ENCODE peak calls at places on chromosomes 5 and 9, in nine cellular contexts. G is breast epithelium; K is left ventricle myocardium inferior; C is ovary; Y is fibroblast of lung; H is neural progenitor cell; P is CD8-positive, alpha-beta T cell; A is RWPE2; F is psoas muscle. T is an unnamed sample. For H3K4me1, the result is how much of the 10 kb centered on the place peaks cover.

GRCh38 chr9:70413427-70413797 is 1.0 kb downstream of the KLF9 start:
- DNase-seq in G (no peak), C (no peak), F (no peak), A (peak), P (peak), K (peak), Y (no peak), H (peak), T (no peak)

GRCh38 chr5:57698785-57699184 is 216.2 kb upstream of the ACTBL2 start:
- DNase-seq in Y (peak), P (no peak), A (no peak), C (no peak), F (no peak), G (no peak), K (no peak), H (peak), T (no peak)

GRCh38 chr9:134476942-134477335 is 150.7 kb downstream of the RXRA start:
- DNase-seq in G (no peak), A (no peak), H (no peak), K (no peak), P (no peak), C (peak), F (peak), Y (no peak), T (no peak)

GRCh38 chr9:126569036-126569435 is 44.7 kb upstream of the LMX1B start:
- DNase-seq in K (no peak), C (no peak), A (no peak), Y (peak), H (no peak), G (no peak), F (no peak), P (no peak), T (no peak)

GRCh38 chr9:69085523-69086283 is 50.2 kb downstream of the FXN start:
- DNase-seq in Y (peak), K (no peak), F (no peak), P (no peak), G (no peak), A (no peak), C (no peak), H (no peak), T (peak)

GRCh38 chr5:57202811-57203210 is 29.0 kb downstream of the GPBP1 start:
- DNase-seq in C (no peak), K (no peak), A (no peak), P (no peak), Y (no peak), G (no peak), F (no peak), H (no peak), T (no peak)

GRCh38 chr9:37364751-37365360 is 57.6 kb upstream of the GRHPR start:
- DNase-seq in P (peak), C (no peak), H (no peak), G (no peak), F (no peak), K (no peak), Y (no peak), A (no peak), T (no peak)

GRCh38 chr5:140107312-140108092 is 6.4 kb upstream of the PURA start:
- DNase-seq in P (peak), K (peak), H (peak), G (peak), Y (peak), F (peak), A (peak), C (peak), T (peak)

GRCh38 chr9:35763181-35763580 is 9.1 kb upstream of the MSMP start:
- DNase-seq in F (no peak), H (no peak), P (no peak), A (no peak), G (no peak), Y (no peak), K (no peak), C (no peak), T (no peak)

GRCh38 chr9:91898451-91899433 is 51.3 kb downstream of the ROR2 start:
- DNase-seq in Y (no peak), A (no peak), P (no peak), K (no peak), C (no peak), F (no peak), G (no peak), H (peak), T (peak)

GRCh38 chr9:22210262-22210661 is 201.2 kb upstream of the CDKN2B start:
- DNase-seq in H (no peak), Y (peak), G (no peak), K (no peak), F (no peak), C (no peak), P (no peak), A (no peak), T (no peak)

GRCh38 chr5:1516615-1517601 is 6.9 kb downstream of the LPCAT1 start:
- DNase-seq in Y (peak), H (no peak), P (peak), A (peak), G (peak), F (peak), K (peak), C (peak), T (no peak)

GRCh38 chr5:133878236-133878555 is 90.2 kb downstream of the C5orf15 start:
- DNase-seq in G (no peak), C (no peak), A (no peak), K (no peak), Y (no peak), H (no peak), P (no peak), F (no peak), T (no peak)

GRCh38 chr5:144189800-144190429 is 19.2 kb downstream of the KCTD16 start:
- DNase-seq in P (peak), G (no peak), F (no peak), Y (peak), C (no peak), H (no peak), K (no peak), A (peak), T (peak)

GRCh38 chr9:121656941-121657340 is 5.5 kb downstream of the DAB2IP start:
- DNase-seq in F (peak), H (no peak), K (no peak), A (no peak), Y (no peak), C (no peak), P (no peak), G (no peak), T (no peak)

GRCh38 chr9:84919498-84919897 is 250.0 kb downstream of the NTRK2 start:
- DNase-seq in K (no peak), A (no peak), Y (no peak), H (no peak), F (no peak), P (no peak), G (no peak), C (no peak), T (no peak)

GRCh38 chr9:1460143-1460769 is 410.1 kb downstream of the DMRT2 start:
- DNase-seq in Y (no peak), P (no peak), G (no peak), K (no peak), H (no peak), A (no peak), C (no peak), F (no peak), T (peak)

GRCh38 chr5:30690931-30691330 is 502.6 kb upstream of the CDH6 start:
- DNase-seq in K (no peak), A (no peak), G (no peak), H (no peak), Y (no peak), C (no peak), P (no peak), F (no peak), T (no peak)

GRCh38 chr5:621341-621761 is 9.2 kb downstream of the CEP72 start:
- DNase-seq in P (no peak), K (no peak), Y (no peak), F (no peak), H (no peak), C (no peak), G (peak), A (no peak), T (no peak)

GRCh38 chr5:151138114-151138513 is 19.5 kb downstream of the ANXA6 start:
- DNase-seq in K (no peak), G (no peak), P (no peak), H (no peak), Y (no peak), A (no peak), C (no peak), F (no peak), T (no peak)
- H3K4me1 ChIP-seq in K (under half), G (under half), P (half or more), H (under half), Y (under half), A (under half), C (under half), F (under half), T (under half)

GRCh38 chr9:98040212-98040611 is 16.3 kb upstream of the NANS start:
- DNase-seq in A (no peak), K (no peak), H (no peak), C (no peak), P (no peak), G (no peak), Y (no peak), F (no peak), T (no peak)
- H3K4me1 ChIP-seq in A (under half), K (under half), H (under half), C (under half), P (under half), G (under half), Y (under half), F (under half), T (under half)

GRCh38 chr9:116691607-116692006 is 4.5 kb downstream of the TRIM32 start:
- DNase-seq in K (no peak), H (no peak), F (no peak), C (no peak), A (no peak), Y (no peak), P (no peak), G (no peak), T (no peak)
- H3K4me1 ChIP-seq in K (half or more), H (under half), F (half or more), C (under half), A (under half), Y (under half), P (under half), G (under half), T (under half)

GRCh38 chr9:10858817-10859216 is 246.0 kb upstream of the PTPRD start:
- DNase-seq in P (no peak), C (no peak), G (no peak), A (no peak), H (no peak), K (no peak), Y (no peak), F (no peak), T (no peak)

GRCh38 chr9:10855847-10856246 is 243.0 kb upstream of the PTPRD start:
- DNase-seq in C (no peak), K (no peak), F (no peak), A (no peak), G (no peak), P (no peak), H (peak), Y (no peak), T (peak)
- H3K4me1 ChIP-seq in C (under half), K (under half), F (under half), A (under half), G (under half), P (under half), H (under half), Y (under half), T (under half)

GRCh38 chr9:124263158-124263557 is 5.4 kb downstream of the NEK6 start:
- DNase-seq in G (no peak), K (no peak), P (no peak), C (no peak), H (no peak), A (no peak), F (no peak), Y (no peak), T (no peak)
- H3K4me1 ChIP-seq in G (under half), K (half or more), P (under half), C (under half), H (under half), A (half or more), F (under half), Y (under half), T (under half)

DNA sequence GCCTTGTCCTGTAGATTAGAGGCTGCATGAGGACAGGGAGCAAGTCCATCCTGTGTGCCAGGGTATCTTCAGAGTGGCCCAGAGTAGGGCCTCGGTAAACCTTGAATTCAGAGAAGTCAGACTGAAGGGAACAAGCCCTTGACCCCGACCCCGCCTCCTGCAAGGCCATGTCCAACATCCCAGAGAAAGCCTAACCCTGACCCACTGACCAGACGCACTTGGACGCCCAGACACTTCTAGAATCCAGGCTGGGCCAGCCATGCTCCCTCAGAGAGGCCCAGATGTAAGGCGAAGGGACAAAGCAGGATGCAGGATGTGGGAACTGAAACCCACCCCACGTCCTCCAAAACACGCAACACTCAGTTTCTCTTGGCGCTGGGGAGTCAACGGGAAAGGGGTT is 13.2 kb downstream of the TNIP1 start:
- DNase-seq in A (no peak), Y (no peak), P (no peak), C (no peak), K (no peak), F (no peak), H (no peak), G (no peak), T (no peak)
- H3K4me1 ChIP-seq in A (under half), Y (under half), P (under half), C (under half), K (half or more), F (half or more), H (under half), G (under half), T (under half)

GRCh38 chr5:55437859-55438206 is 96.9 kb downstream of the PLPP1 start:
- DNase-seq in C (no peak), P (no peak), Y (no peak), F (no peak), H (no peak), G (no peak), A (no peak), K (no peak), T (no peak)
- H3K4me1 ChIP-seq in C (under half), P (under half), Y (under half), F (half or more), H (under half), G (under half), A (under half), K (half or more), T (under half)

DNA sequence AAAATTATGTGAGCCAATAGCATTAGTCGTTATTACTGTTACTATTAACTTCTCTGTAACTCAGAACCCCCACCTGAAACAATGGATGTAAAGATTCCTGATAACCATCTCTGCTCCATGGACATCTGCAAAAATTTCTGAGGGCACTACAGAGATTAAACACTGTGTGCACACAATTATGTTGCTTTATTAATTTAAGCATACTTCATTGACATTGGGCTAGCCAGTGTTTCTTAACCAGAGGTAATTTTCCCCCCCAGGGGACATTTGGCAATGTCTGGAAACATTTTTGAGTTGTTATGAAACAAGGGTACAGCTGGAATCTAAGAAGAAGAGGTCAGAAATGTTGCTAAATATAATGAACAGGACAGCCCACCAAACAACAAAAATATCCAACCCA is 19.3 kb downstream of the SLIT3 start:
- DNase-seq in K (no peak), C (no peak), A (no peak), F (no peak), P (no peak), G (no peak), Y (no peak), H (no peak), T (no peak)
- H3K4me1 ChIP-seq in K (under half), C (under half), A (under half), F (under half), P (under half), G (under half), Y (under half), H (under half), T (under half)

DNA sequence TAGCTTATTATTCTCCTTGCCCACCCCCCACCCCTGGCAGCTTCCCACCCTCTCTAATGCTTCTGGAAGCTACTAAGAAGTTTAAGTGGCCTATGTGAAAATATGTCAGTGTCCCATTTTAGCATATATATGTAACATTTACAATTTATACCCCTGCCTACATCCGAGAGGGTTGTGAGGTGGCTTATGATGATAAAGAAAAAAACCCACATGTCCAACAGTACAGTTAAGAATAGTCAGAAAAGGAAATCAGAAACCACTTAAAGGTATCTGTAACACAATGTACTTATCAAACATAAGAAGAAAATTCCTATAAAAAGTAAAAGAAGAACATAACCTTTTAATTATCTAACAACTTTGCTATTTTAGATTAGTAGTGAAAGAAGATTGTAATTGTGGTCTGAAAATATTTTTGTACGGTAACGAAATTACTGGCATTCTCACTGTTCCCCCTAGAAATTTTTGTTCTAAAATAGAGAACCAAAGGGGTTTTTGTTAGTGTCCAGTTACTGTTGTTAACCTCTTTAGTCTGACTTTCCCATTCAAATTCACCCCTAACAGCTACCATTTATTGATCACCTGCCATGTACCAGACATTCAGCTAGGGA is 62.2 kb downstream of the SLC44A1 start:
- DNase-seq in F (no peak), A (no peak), K (no peak), H (no peak), G (no peak), Y (no peak), P (no peak), C (no peak), T (no peak)
- H3K4me1 ChIP-seq in F (under half), A (under half), K (under half), H (under half), G (under half), Y (under half), P (under half), C (under half), T (under half)

GRCh38 chr9:113868501-113868900 is 7.6 kb upstream of the ZNF618 start:
- DNase-seq in C (no peak), F (no peak), G (no peak), P (no peak), K (no peak), A (no peak), H (no peak), Y (peak), T (no peak)

GRCh38 chr9:113857875-113858274 is 18.2 kb upstream of the ZNF618 start:
- DNase-seq in G (no peak), A (no peak), P (no peak), H (peak), K (no peak), C (no peak), Y (peak), F (no peak), T (no peak)

GRCh38 chr9:113858282-113858681 is 17.8 kb upstream of the ZNF618 start:
- DNase-seq in K (no peak), G (no peak), C (no peak), P (no peak), H (no peak), A (no peak), F (no peak), Y (no peak), T (no peak)

GRCh38 chr9:113863345-113863744 is 12.8 kb upstream of the ZNF618 start:
- DNase-seq in G (no peak), C (no peak), P (no peak), A (no peak), F (no peak), Y (no peak), H (no peak), K (no peak), T (no peak)
- H3K4me1 ChIP-seq in G (under half), C (under half), P (under half), A (under half), F (under half), Y (under half), H (under half), K (under half), T (under half)

T was measured in cardiac muscle cell.